ENCODE peak calls at places on chromosomes 7 and 10, in eight cellular contexts. D is tibial artery, M is gastrocnemius medialis, T is colonic mucosa, H is bronchial epithelial cell, Q is uterus, C is aorta, W is breast epithelium. Z is an unnamed sample.

GRCh38 chr7:57308631-57309408 is 141.2 kb upstream of the ZNF716 start:
- DNase-seq in H (no peak), Q (no peak), W (no peak), T (no peak), D (no peak), M (no peak), C (no peak), Z (no peak)

GRCh38 chr10:60098676-60099601 is 192.6 kb upstream of the CCDC6 start:
- DNase-seq in T (peak; percentile 26), W (no peak), D (no peak), M (no peak), C (no peak), Q (no peak), H (no peak), Z (no peak)

GRCh38 chr7:29871787-29872398 is 65.6 kb downstream of the WIPF3 start:
- DNase-seq in Q (no peak), T (no peak), M (no peak), H (no peak), C (no peak), D (no peak), W (no peak), Z (no peak)

GRCh38 chr10:133311570-133311969 is 2.9 kb downstream of the ZNF511 start:
- DNase-seq in W (no peak), C (peak; percentile 37), H (no peak), Q (no peak), M (no peak), T (no peak), D (no peak), Z (no peak)

GRCh38 chr7:112365551-112365950 is 84.7 kb upstream of the IFRD1 start:
- DNase-seq in D (no peak), M (no peak), C (no peak), H (no peak), Q (no peak), T (no peak), W (no peak), Z (no peak)

GRCh38 chr10:70652761-70653657 is 19.3 kb upstream of the ADAMTS14 start:
- DNase-seq in C (peak; percentile 79), T (no peak), M (peak; percentile 14), H (no peak), D (no peak), W (no peak), Q (peak; percentile 38), Z (no peak)

GRCh38 chr10:61970182-61971015 is 68.9 kb downstream of the ARID5B start:
- DNase-seq in Q (peak; percentile 40), H (no peak), M (no peak), T (no peak), C (no peak), W (no peak), D (no peak), Z (no peak)

GRCh38 chr10:113891476-113891875 is 37.0 kb downstream of the NHLRC2 start:
- DNase-seq in H (no peak), M (no peak), C (no peak), Q (no peak), D (no peak), T (no peak), W (no peak), Z (no peak)

GRCh38 chr7:101687791-101688182 is 58.7 kb upstream of the MYL10 start:
- DNase-seq in Q (no peak), T (no peak), W (no peak), C (no peak), H (no peak), M (no peak), D (no peak), Z (no peak)

GRCh38 chr7:13282377-13282980 is 595.0 kb downstream of the ARL4A start:
- DNase-seq in T (no peak), C (no peak), M (no peak), H (peak; percentile 50), Q (no peak), W (no peak), D (no peak), Z (peak; percentile 37)

GRCh38 chr10:69873141-69873540 is 71.4 kb downstream of the COL13A1 start:
- DNase-seq in Q (no peak), W (no peak), H (peak; percentile 22), C (no peak), D (no peak), T (no peak), M (no peak), Z (no peak)

GRCh38 chr7:128257458-128257857 is 16.4 kb downstream of the LEP start:
- DNase-seq in H (no peak), T (no peak), D (peak; percentile 24), M (no peak), C (no peak), Q (no peak), W (no peak), Z (no peak)

GRCh38 chr7:23533160-23533559 is 1.4 kb upstream of the TRA2A start:
- DNase-seq in C (no peak), Q (no peak), H (no peak), M (no peak), W (no peak), T (no peak), D (no peak), Z (no peak)

GRCh38 chr7:64307254-64308018 is 6.3 kb upstream of the ZNF736 start:
- DNase-seq in H (peak; percentile 77), Q (peak; percentile 87), W (peak; percentile 92), C (peak; percentile 97), D (peak; percentile 98), M (peak; percentile 81), T (peak; percentile 94), Z (peak; percentile 98)

GRCh38 chr10:48306870-48307531 is 524 bp downstream of the MAPK8 start:
- DNase-seq in C (peak; percentile 71), D (peak; percentile 79), W (peak; percentile 60), T (peak; percentile 60), M (peak; percentile 18), H (no peak), Q (peak; percentile 61), Z (no peak)

GRCh38 chr10:32367793-32368453 is 21.0 kb upstream of the EPC1 start:
- DNase-seq in Q (peak; percentile 66), T (peak; percentile 90), C (peak; percentile 76), H (peak; percentile 67), D (peak; percentile 81), W (peak; percentile 68), M (peak; percentile 41), Z (no peak)

GRCh38 chr10:101933976-101934375 is 90.4 kb upstream of the KCNIP2 start:
- DNase-seq in T (no peak), M (no peak), W (no peak), D (no peak), C (no peak), H (no peak), Q (no peak), Z (no peak)

GRCh38 chr7:139696547-139696946 is 81.3 kb downstream of the HIPK2 start:
- DNase-seq in T (no peak), C (no peak), W (no peak), D (no peak), H (no peak), Q (no peak), M (no peak), Z (no peak)

GRCh38 chr10:132665946-132666732 is 119.8 kb downstream of the NKX6-2 start:
- DNase-seq in M (no peak), T (no peak), D (no peak), C (no peak), H (peak; percentile 96), W (no peak), Q (no peak), Z (no peak)

GRCh38 chr7:6315786-6316185 is 43.4 kb upstream of the CYTH3 start:
- DNase-seq in M (no peak), H (no peak), Q (no peak), T (no peak), C (no peak), D (no peak), W (no peak), Z (no peak)

GRCh38 chr10:19432000-19432399 is 383.4 kb downstream of the MALRD1 start:
- DNase-seq in T (no peak), C (no peak), H (peak; percentile 69), Q (no peak), D (no peak), M (no peak), W (no peak), Z (no peak)

GRCh38 chr7:3482147-3482921 is 181.3 kb downstream of the SDK1 start:
- DNase-seq in Q (no peak), W (no peak), D (no peak), T (no peak), C (no peak), M (no peak), H (peak; percentile 64), Z (peak; percentile 13)

GRCh38 chr10:986137-986825 is 2.0 kb upstream of the GTPBP4 start:
- DNase-seq in W (no peak), M (no peak), T (no peak), C (no peak), Q (no peak), H (peak; percentile 91), D (no peak), Z (no peak)

GRCh38 chr7:75033064-75033463 is 40.5 kb downstream of the RCC1L start:
- DNase-seq in Q (no peak), W (no peak), C (no peak), D (no peak), T (no peak), M (no peak), H (no peak), Z (no peak)

GRCh38 chr7:4958477-4959301 is at the start of gene MMD2:
- DNase-seq in H (no peak), D (no peak), W (no peak), T (no peak), M (no peak), C (peak; percentile 26), Q (no peak), Z (no peak)
- H3K4me3 ChIP-seq in H (no peak within 1 kb of the TSS), D (peak within 1 kb of the TSS; percentile 49), W (peak within 1 kb of the TSS; percentile 72), T (no peak within 1 kb of the TSS), M (peak within 1 kb of the TSS; percentile 36), C (peak within 1 kb of the TSS; percentile 52), Q (peak within 1 kb of the TSS; percentile 29), Z (no peak within 1 kb of the TSS)

DNA sequence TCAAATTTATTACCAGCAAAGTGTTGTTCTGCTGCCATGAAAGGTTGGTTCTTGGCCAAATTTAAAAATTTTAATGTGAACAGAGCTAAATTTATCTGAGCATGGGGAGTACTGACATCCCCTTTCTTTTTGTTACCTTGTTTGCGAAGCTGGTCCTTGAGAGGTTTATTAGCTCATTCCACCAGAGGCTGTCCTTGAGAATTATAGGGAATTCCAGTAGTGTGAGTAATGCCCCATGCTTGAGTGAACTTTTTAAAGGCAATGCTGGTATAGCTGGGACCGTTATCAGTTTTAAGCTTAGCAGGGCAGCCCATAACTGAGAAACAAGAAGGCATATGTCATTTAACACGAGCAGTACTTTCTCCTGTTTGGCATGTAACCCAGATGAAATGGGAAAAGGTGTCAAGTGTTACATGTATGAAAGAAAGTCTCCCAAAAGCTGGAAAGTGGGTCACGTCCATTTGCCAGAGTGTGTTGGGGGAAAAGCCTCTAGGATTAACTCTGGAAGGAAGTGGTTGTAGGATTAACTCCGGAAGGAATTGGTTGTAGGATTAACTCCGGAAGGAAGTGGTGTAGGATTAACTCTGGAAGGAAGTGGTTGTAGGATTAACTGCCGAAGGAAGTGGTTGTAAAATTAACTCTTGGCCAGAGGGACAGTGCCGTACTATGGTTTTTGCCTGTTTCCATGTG is 37.3 kb upstream of the AKR1C2 start:
- DNase-seq in D (no peak), C (no peak), W (no peak), Q (no peak), M (no peak), H (peak; percentile 59), T (peak; percentile 13), Z (no peak)
- H3K4me3 ChIP-seq in D (peak overlapping the region; percentile 36), C (peak overlapping the region; percentile 39), W (no peak overlapping the region), Q (no peak overlapping the region), M (peak overlapping the region; percentile 16), H (no peak overlapping the region), T (no peak overlapping the region), Z (no peak overlapping the region)

GRCh38 chr10:80122746-80123145 is 9.8 kb upstream of the PLAC9 start:
- DNase-seq in D (no peak), H (no peak), C (no peak), T (no peak), Q (no peak), W (no peak), M (no peak), Z (no peak)
- H3K4me3 ChIP-seq in D (no peak overlapping the region), H (no peak overlapping the region), C (no peak overlapping the region), T (no peak overlapping the region), Q (no peak overlapping the region), W (no peak overlapping the region), M (no peak overlapping the region), Z (no peak overlapping the region)

GRCh38 chr10:100829103-100829870 is 83.5 kb upstream of the SLF2 start:
- DNase-seq in T (no peak), C (no peak), H (no peak), W (peak; percentile 9), M (no peak), D (no peak), Q (no peak), Z (no peak)
- H3K4me3 ChIP-seq in T (peak overlapping the region; percentile 42), C (no peak overlapping the region), H (no peak overlapping the region), W (peak overlapping the region; percentile 74), M (peak overlapping the region; percentile 48), D (peak overlapping the region; percentile 50), Q (peak overlapping the region; percentile 34), Z (no peak overlapping the region)

Z was measured in LNCaP clone FGC.